ENCODE peak calls at places on chromosome 6, in ten cellular contexts. N is posterior cingulate gyrus, J is HFFc6, P is stomach, E is neural crest cell, O is caudate nucleus, Z is HT1080, T is cardiac fibroblast, G is amniotic epithelial cell, R is KBM-7. F is an unnamed sample.
A peak's percentile ranks its signal among the peaks of the same experiment; 100 is the strongest.

GRCh38 chr6:109001554-109001953 is 93.1 kb downstream of the SESN1 start:
- DNase-seq in N (no peak), J (no peak), P (no peak), E (no peak), O (no peak), Z (no peak), T (peak; percentile 14), G (peak; percentile 27), R (no peak), F (no peak)

GRCh38 chr6:31821301-31822037 is 6.1 kb upstream of the HSPA1B start:
- DNase-seq in N (peak; percentile 71), J (no peak), P (peak; percentile 84), E (peak; percentile 48), O (no peak), Z (peak; percentile 53), T (peak; percentile 49), G (no peak), R (peak; percentile 77), F (peak; percentile 60)

GRCh38 chr6:16649241-16649640 is 112.0 kb downstream of the ATXN1 start:
- DNase-seq in N (no peak), J (no peak), P (no peak), E (no peak), O (no peak), Z (no peak), T (no peak), G (no peak), R (no peak), F (no peak)

GRCh38 chr6:1821188-1822183 is 211.8 kb downstream of the FOXC1 start:
- DNase-seq in N (no peak), J (peak; percentile 27), P (no peak), E (peak; percentile 23), O (no peak), Z (no peak), T (peak; percentile 62), G (no peak), R (no peak), F (no peak)

GRCh38 chr6:53179961-53180651 is 31.5 kb upstream of the GCM1 start:
- DNase-seq in N (no peak), J (no peak), P (peak; percentile 78), E (no peak), O (no peak), Z (peak; percentile 18), T (peak; percentile 41), G (peak; percentile 16), R (peak; percentile 35), F (peak; percentile 75)

GRCh38 chr6:170152111-170152926 is 138.6 kb downstream of the DLL1 start:
- DNase-seq in N (peak; percentile 31), J (no peak), P (peak; percentile 80), E (peak; percentile 29), O (no peak), Z (no peak), T (no peak), G (no peak), R (no peak), F (no peak)

GRCh38 chr6:116398366-116399005 is 27.7 kb downstream of the DSE start:
- DNase-seq in N (no peak), J (peak; percentile 37), P (no peak), E (no peak), O (no peak), Z (no peak), T (no peak), G (peak; percentile 59), R (no peak), F (no peak)

GRCh38 chr6:39251406-39251805 is 22.1 kb upstream of the KCNK5 start:
- DNase-seq in N (no peak), J (no peak), P (no peak), E (no peak), O (no peak), Z (no peak), T (no peak), G (no peak), R (no peak), F (no peak)

GRCh38 chr6:138988469-138988834 is 399 bp upstream of the REPS1 start:
- DNase-seq in N (no peak), J (no peak), P (no peak), E (no peak), O (no peak), Z (no peak), T (no peak), G (no peak), R (no peak), F (no peak)

GRCh38 chr6:17276766-17277165 is 4.4 kb upstream of the RBM24 start:
- DNase-seq in N (no peak), J (peak; percentile 52), P (no peak), E (no peak), O (no peak), Z (no peak), T (no peak), G (no peak), R (no peak), F (no peak)

GRCh38 chr6:27795697-27796494 is 116.3 kb downstream of the OR2B2 start:
- DNase-seq in N (no peak), J (peak; percentile 93), P (no peak), E (peak; percentile 74), O (no peak), Z (peak; percentile 92), T (peak; percentile 93), G (peak; percentile 89), R (peak; percentile 96), F (no peak)

GRCh38 chr6:4405609-4406212 is 270.3 kb upstream of the ECI2 start:
- DNase-seq in N (no peak), J (no peak), P (no peak), E (no peak), O (no peak), Z (no peak), T (no peak), G (no peak), R (no peak), F (no peak)

GRCh38 chr6:6781172-6781876 is 192.8 kb downstream of the LY86 start:
- DNase-seq in N (no peak), J (peak; percentile 8), P (no peak), E (no peak), O (no peak), Z (peak; percentile 91), T (peak; percentile 85), G (peak; percentile 68), R (no peak), F (no peak)

GRCh38 chr6:152471459-152472070 is 165.6 kb downstream of the SYNE1 start:
- DNase-seq in N (no peak), J (peak; percentile 18), P (no peak), E (no peak), O (no peak), Z (peak; percentile 13), T (no peak), G (no peak), R (no peak), F (no peak)

GRCh38 chr6:150880336-150880735 is 14.8 kb downstream of the MTHFD1L start:
- DNase-seq in N (no peak), J (no peak), P (no peak), E (no peak), O (no peak), Z (no peak), T (no peak), G (no peak), R (no peak), F (no peak)

GRCh38 chr6:47698342-47698787 is at the start of gene ADGRF4:
- DNase-seq in N (no peak), J (peak; percentile 30), P (no peak), E (no peak), O (no peak), Z (peak; percentile 79), T (peak; percentile 73), G (peak; percentile 100), R (no peak), F (peak; percentile 69)

GRCh38 chr6:64330694-64331309 is 695.2 kb downstream of the PHF3 start:
- DNase-seq in N (peak; percentile 71), J (peak; percentile 13), P (peak; percentile 83), E (peak; percentile 78), O (peak; percentile 6), Z (peak; percentile 49), T (peak; percentile 67), G (peak; percentile 81), R (peak; percentile 61), F (peak; percentile 85)

GRCh38 chr6:169172435-169172834 is 81.2 kb downstream of the THBS2 start:
- DNase-seq in N (no peak), J (peak; percentile 87), P (no peak), E (no peak), O (no peak), Z (peak; percentile 52), T (peak; percentile 90), G (peak; percentile 91), R (no peak), F (no peak)

GRCh38 chr6:93806409-93807270 is 387.3 kb upstream of the EPHA7 start:
- DNase-seq in N (no peak), J (no peak), P (no peak), E (no peak), O (no peak), Z (no peak), T (no peak), G (peak; percentile 79), R (no peak), F (no peak)

GRCh38 chr6:145850671-145851070 is 36.1 kb upstream of the FBXO30 start:
- DNase-seq in N (no peak), J (no peak), P (no peak), E (no peak), O (no peak), Z (no peak), T (peak; percentile 50), G (no peak), R (no peak), F (no peak)

GRCh38 chr6:137975058-137975940 is 108.2 kb downstream of the TNFAIP3 start:
- DNase-seq in N (no peak), J (no peak), P (no peak), E (no peak), O (no peak), Z (peak; percentile 26), T (peak; percentile 47), G (peak; percentile 40), R (peak; percentile 45), F (no peak)

GRCh38 chr6:19731286-19731685 is 105.9 kb upstream of the ID4 start:
- DNase-seq in N (no peak), J (peak; percentile 93), P (no peak), E (no peak), O (no peak), Z (peak; percentile 86), T (peak; percentile 81), G (peak; percentile 90), R (no peak), F (no peak)

GRCh38 chr6:30879684-30880427 is 4.5 kb upstream of the DDR1 start:
- DNase-seq in N (no peak), J (no peak), P (no peak), E (no peak), O (no peak), Z (no peak), T (no peak), G (no peak), R (no peak), F (peak; percentile 25)

GRCh38 chr6:17622144-17622543 is 22.0 kb downstream of the FAM8A1 start:
- DNase-seq in N (no peak), J (no peak), P (no peak), E (no peak), O (no peak), Z (no peak), T (no peak), G (no peak), R (no peak), F (no peak)

GRCh38 chr6:40417031-40417430 is 170.1 kb downstream of the LRFN2 start:
- DNase-seq in N (peak; percentile 58), J (no peak), P (no peak), E (no peak), O (no peak), Z (no peak), T (no peak), G (no peak), R (no peak), F (no peak)

GRCh38 chr6:113481441-113481840 is 375.7 kb upstream of the MARCKS start:
- DNase-seq in N (no peak), J (peak; percentile 17), P (no peak), E (no peak), O (no peak), Z (peak; percentile 33), T (no peak), G (peak; percentile 63), R (no peak), F (no peak)

F was measured in Peyer's patch.